ENCODE peak calls at places on chromosomes 3 and 15, in nine cellular contexts. F is GM13976, P is K562, E is H9, I is fibroblast of lung, L is natural killer cell, M is fibroblast of mammary gland, G is PC-9, A is fibroblast of the aortic adventitia. N is an unnamed sample.

GRCh38 chr3:110519066-110519465 is 552.5 kb upstream of the NECTIN3 start:
- DNase-seq in F (no peak), P (no peak), E (no peak), I (no peak), L (no peak), M (no peak), G (no peak), A (peak; percentile 60), N (no peak)

GRCh38 chr3:57597973-57598351 is 818 bp upstream of the ARF4 start:
- DNase-seq in F (no peak), P (no peak), E (no peak), I (peak; percentile 57), L (no peak), M (no peak), G (no peak), A (no peak), N (no peak)

GRCh38 chr15:62834686-62835279 is 207.8 kb upstream of the TPM1 start:
- DNase-seq in F (no peak), P (no peak), E (no peak), I (peak; percentile 45), L (no peak), M (no peak), G (no peak), A (no peak), N (no peak)

GRCh38 chr15:38084289-38084688 is 149.8 kb downstream of the TMCO5A start:
- DNase-seq in F (peak; percentile 30), P (no peak), E (no peak), I (peak; percentile 77), L (no peak), M (peak; percentile 65), G (no peak), A (no peak), N (no peak)

GRCh38 chr3:27960133-27960532 is 238.0 kb upstream of the EOMES start:
- DNase-seq in F (no peak), P (no peak), E (no peak), I (peak; percentile 65), L (no peak), M (peak; percentile 88), G (no peak), A (peak; percentile 55), N (no peak)

GRCh38 chr3:115660646-115661442 is 37.5 kb downstream of the GAP43 start:
- DNase-seq in F (no peak), P (no peak), E (no peak), I (no peak), L (no peak), M (no peak), G (no peak), A (peak; percentile 27), N (no peak)

GRCh38 chr3:136804813-136805212 is 14.1 kb upstream of the SLC35G2 start:
- DNase-seq in F (no peak), P (no peak), E (no peak), I (no peak), L (no peak), M (no peak), G (no peak), A (no peak), N (no peak)

GRCh38 chr15:58517252-58517681 is 85.5 kb downstream of the LIPC start:
- DNase-seq in F (no peak), P (no peak), E (no peak), I (no peak), L (no peak), M (no peak), G (no peak), A (no peak), N (no peak)

GRCh38 chr15:89186798-89187197 is 34.6 kb downstream of the RLBP1 start:
- DNase-seq in F (no peak), P (no peak), E (no peak), I (no peak), L (no peak), M (no peak), G (no peak), A (no peak), N (no peak)

GRCh38 chr3:152835311-152836102 is 576 bp downstream of the P2RY1 start:
- DNase-seq in F (peak; percentile 78), P (peak; percentile 52), E (peak; percentile 52), I (peak; percentile 68), L (no peak), M (peak; percentile 45), G (peak; percentile 54), A (peak; percentile 45), N (peak; percentile 16)

GRCh38 chr15:35522061-35522460 is 23.9 kb downstream of the DPH6 start:
- DNase-seq in F (no peak), P (no peak), E (no peak), I (no peak), L (no peak), M (peak; percentile 12), G (no peak), A (peak; percentile 11), N (no peak)

GRCh38 chr3:4633078-4634004 is 140.2 kb downstream of the ITPR1 start:
- DNase-seq in F (peak; percentile 73), P (peak; percentile 69), E (no peak), I (peak; percentile 65), L (no peak), M (peak; percentile 73), G (peak; percentile 43), A (peak; percentile 80), N (no peak)

GRCh38 chr15:39864116-39864515 is 56.0 kb downstream of the GPR176 start:
- DNase-seq in F (no peak), P (no peak), E (no peak), I (no peak), L (no peak), M (no peak), G (no peak), A (no peak), N (no peak)

GRCh38 chr3:133938770-133939495 is 43.3 kb upstream of the RAB6B start:
- DNase-seq in F (no peak), P (no peak), E (peak; percentile 23), I (peak; percentile 19), L (no peak), M (peak; percentile 26), G (no peak), A (no peak), N (no peak)
- TF ChIP-seq CTCF in F (no peak), P (no peak), E (peak; percentile 21), I (peak; percentile 45), L (no peak), M (peak; percentile 10), G (no peak), A (no peak), N (no peak)

DNA sequence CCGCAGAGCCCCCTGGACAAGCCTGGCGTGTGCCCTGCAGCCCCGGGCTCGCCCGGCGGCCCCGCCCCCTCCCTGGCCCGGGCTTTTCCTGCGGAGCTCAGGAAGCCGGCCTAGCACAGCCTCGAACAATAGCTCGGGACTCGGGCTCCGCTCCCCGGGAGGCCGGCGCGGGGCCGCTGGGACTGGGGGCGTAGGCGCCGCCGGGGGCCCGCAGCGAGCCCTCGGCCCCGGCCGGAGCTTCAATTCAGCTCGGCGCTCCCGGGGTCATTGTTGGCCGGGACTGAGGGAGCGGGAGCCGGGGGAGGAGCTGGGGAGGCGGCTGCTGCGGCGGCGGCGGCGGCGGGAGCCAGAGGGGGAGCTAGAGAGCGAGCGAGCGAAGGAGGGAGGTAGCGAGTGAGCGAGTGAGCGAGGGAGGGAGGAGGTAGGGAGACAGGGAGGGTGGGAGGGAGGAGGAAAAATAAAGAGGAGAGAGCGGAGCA is 41.0 kb upstream of the ROPN1 start:
- DNase-seq in F (peak; percentile 91), P (peak; percentile 85), E (peak; percentile 91), I (peak; percentile 85), L (peak; percentile 46), M (peak; percentile 56), G (no peak), A (peak; percentile 65), N (peak; percentile 55)
- TF ChIP-seq CTCF in F (peak; percentile 86), P (peak; percentile 27), E (peak; percentile 78), I (peak; percentile 25), L (peak; percentile 61), M (peak; percentile 33), G (peak; percentile 60), A (peak; percentile 69), N (no peak)

GRCh38 chr3:12773724-12774105 is 14.7 kb upstream of the TMEM40 start:
- DNase-seq in F (no peak), P (no peak), E (no peak), I (no peak), L (no peak), M (no peak), G (no peak), A (no peak), N (no peak)
- TF ChIP-seq CTCF in F (no peak), P (no peak), E (no peak), I (no peak), L (no peak), M (no peak), G (no peak), A (no peak), N (no peak)

GRCh38 chr3:142150271-142150670 is 927 bp upstream of the TFDP2 start:
- DNase-seq in F (no peak), P (no peak), E (no peak), I (no peak), L (no peak), M (no peak), G (no peak), A (no peak), N (no peak)

GRCh38 chr3:142151240-142151639 is 1.9 kb upstream of the TFDP2 start:
- DNase-seq in F (no peak), P (no peak), E (no peak), I (no peak), L (no peak), M (no peak), G (no peak), A (no peak), N (no peak)

GRCh38 chr3:142154186-142154585 is 4.8 kb upstream of the TFDP2 start:
- DNase-seq in F (no peak), P (no peak), E (no peak), I (no peak), L (no peak), M (no peak), G (no peak), A (no peak), N (no peak)

GRCh38 chr3:142151828-142152227 is 2.5 kb upstream of the TFDP2 start:
- DNase-seq in F (no peak), P (no peak), E (no peak), I (no peak), L (no peak), M (no peak), G (no peak), A (no peak), N (no peak)

DNA sequence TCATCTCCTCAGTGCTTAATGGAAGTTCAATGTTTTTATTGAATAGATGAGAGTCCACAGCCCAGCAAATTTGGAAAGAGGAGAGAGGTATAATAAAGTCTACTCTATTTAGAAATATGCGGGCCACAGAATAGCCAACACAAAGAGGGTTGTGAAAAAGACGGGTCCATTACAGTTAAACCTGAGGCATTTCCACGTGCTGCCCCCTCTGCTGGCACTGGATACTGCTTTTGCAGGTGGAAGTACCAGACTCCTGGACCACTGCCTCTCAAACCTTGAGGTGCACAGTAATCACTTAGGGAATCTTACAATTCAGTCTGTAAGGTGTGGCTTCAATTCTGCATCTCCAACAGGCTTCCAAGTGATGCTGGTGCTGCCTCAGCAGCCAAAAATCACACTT is 3.0 kb upstream of the TFDP2 start:
- DNase-seq in F (no peak), P (no peak), E (peak; percentile 39), I (no peak), L (no peak), M (no peak), G (no peak), A (no peak), N (no peak)
- TF ChIP-seq CTCF in F (no peak), P (peak; percentile 34), E (peak; percentile 59), I (peak; percentile 5), L (no peak), M (peak; percentile 14), G (no peak), A (no peak), N (no peak)

GRCh38 chr15:79218588-79219200 is 63.8 kb upstream of the ANKRD34C start:
- DNase-seq in F (no peak), P (no peak), E (no peak), I (peak; percentile 4), L (no peak), M (peak; percentile 34), G (no peak), A (peak; percentile 9), N (no peak)
- TF ChIP-seq CTCF in F (no peak), P (peak; percentile 22), E (peak; percentile 50), I (peak; percentile 48), L (no peak), M (peak; percentile 55), G (peak; percentile 69), A (peak; percentile 48), N (no peak)

N was measured in activated B cell treated with CpG ODN at 0.5 μM for 24 hours.